ENCODE peak calls at places on chromosomes 7 and 10, in five cellular contexts. T, K, H, J and L are unnamed samples.

GRCh38 chr7:88477957-88478356 is 171.3 kb upstream of the STEAP4 start:
- DNase-seq in T (no peak), K (no peak), H (no peak), J (no peak), L (no peak)

GRCh38 chr7:129089521-129090212 is 34.8 kb upstream of the TNPO3 start:
- DNase-seq in T (no peak), K (no peak), H (no peak), J (peak; percentile 15), L (no peak)

GRCh38 chr10:4108693-4109092 is 323.7 kb upstream of the KLF6 start:
- DNase-seq in T (no peak), K (no peak), H (no peak), J (no peak), L (no peak)

GRCh38 chr7:36599645-36600313 is 124.5 kb downstream of the AOAH start:
- DNase-seq in T (no peak), K (no peak), H (no peak), J (no peak), L (no peak)

GRCh38 chr10:99888623-99889022 is 106.2 kb downstream of the ABCC2 start:
- DNase-seq in T (no peak), K (no peak), H (no peak), J (peak; percentile 71), L (no peak)

GRCh38 chr7:155069992-155070827 is at the start of gene HTR5A:
- DNase-seq in T (peak; percentile 83), K (no peak), H (peak; percentile 43), J (peak; percentile 80), L (peak; percentile 78)

GRCh38 chr10:107971411-107971810 is 806.9 kb upstream of the SORCS1 start:
- DNase-seq in T (no peak), K (no peak), H (no peak), J (peak; percentile 57), L (no peak)

GRCh38 chr7:10436302-10436701 is 537.4 kb upstream of the PHF14 start:
- DNase-seq in T (no peak), K (no peak), H (no peak), J (no peak), L (no peak)

DNA sequence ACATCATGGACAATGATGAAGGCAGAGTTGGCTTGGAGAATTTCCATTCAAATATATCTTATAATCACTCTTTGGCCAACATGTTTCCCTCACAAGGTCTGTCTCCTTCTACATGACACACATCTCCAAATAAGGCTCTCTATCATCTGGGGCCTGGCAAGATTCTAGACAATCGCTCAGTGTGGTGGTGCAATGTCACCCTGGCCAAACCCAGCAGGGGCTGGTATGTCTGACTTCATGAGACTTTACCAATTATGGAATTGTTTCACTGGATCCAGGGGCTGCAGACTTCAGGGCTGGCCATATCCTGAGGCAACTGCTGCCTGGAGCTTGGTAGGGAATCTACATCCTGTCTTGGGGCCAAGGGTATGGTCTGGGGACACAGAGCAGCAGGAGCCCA is 319.0 kb downstream of the PLXNA4 start:
- DNase-seq in T (no peak), K (no peak), H (no peak), J (peak; percentile 33), L (no peak)
- H3K27me3 ChIP-seq in T (no peaks in the 10 kb centered on the region), K (no peaks in the 10 kb centered on the region), H (no peaks in the 10 kb centered on the region), J (no peaks in the 10 kb centered on the region), L (no peaks in the 10 kb centered on the region)

DNA sequence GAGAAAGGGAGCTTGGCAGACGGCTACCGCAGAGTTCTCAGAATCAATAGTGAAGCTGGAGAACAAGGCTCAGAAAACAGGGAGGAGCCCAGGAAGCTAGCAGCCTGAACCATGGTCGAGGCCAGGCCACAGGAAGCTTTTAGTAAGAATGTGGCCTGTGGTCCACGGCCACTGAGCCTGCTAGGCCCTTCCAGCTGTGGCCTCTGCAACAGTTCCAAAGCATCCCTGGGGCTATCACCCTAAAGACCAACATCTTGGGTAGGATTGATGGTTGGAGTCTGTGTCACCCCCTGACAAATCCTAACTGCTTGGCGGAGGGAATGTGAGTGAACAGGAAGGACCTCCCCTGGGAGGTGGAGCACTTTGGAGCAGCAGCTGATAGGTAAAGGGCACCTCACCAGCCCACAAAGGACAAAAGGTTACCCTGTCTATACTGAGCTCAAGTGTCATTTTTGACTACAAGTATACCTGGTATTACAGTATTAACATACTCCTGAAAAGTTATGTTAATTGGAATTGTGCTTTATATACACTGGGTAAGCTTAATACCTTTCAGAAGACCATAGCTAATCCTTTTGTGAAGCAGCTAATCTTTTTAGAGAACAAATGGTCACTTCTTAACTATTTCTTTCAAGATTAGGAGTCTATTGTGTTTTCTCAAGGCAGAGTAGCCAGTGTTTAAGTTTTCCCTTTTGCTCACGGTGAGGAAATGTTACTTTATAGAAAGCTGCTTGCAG is 18.7 kb downstream of the PTPRE start:
- DNase-seq in T (no peak), K (no peak), H (no peak), J (peak; percentile 50), L (no peak)
- H3K27me3 ChIP-seq in T (no peaks in the 10 kb centered on the region), K (no peaks in the 10 kb centered on the region), H (no peaks in the 10 kb centered on the region), J (no peaks in the 10 kb centered on the region), L (no peaks in the 10 kb centered on the region)

DNA sequence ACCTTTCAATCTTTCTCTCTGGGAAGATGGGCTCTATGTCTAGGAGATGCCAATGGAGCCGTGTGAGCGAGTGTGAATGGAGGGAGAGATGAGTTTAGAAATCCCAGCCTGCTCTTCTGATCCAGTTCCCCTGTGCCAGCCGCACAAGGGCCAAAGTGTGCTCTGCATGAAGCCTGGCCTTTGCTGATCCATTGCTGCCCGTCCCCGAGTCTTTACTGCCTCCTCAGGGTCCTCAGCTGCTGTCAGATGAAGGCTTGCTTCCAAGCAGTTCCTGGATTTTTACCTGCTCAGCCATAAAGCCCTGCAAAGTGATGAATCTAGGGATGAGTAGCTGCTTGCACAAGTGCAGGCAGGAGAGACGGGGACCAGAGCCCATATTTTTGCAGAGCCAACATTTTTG is 115.9 kb downstream of the ZMIZ1 start:
- DNase-seq in T (no peak), K (no peak), H (no peak), J (no peak), L (no peak)
- H3K27me3 ChIP-seq in T (no peaks in the 10 kb centered on the region), K (no peaks in the 10 kb centered on the region), H (no peaks in the 10 kb centered on the region), J (no peaks in the 10 kb centered on the region), L (no peaks in the 10 kb centered on the region)

GRCh38 chr7:95601324-95601723 is 5.0 kb upstream of the PDK4 start:
- DNase-seq in T (no peak), K (no peak), H (no peak), J (no peak), L (no peak)
- H3K27me3 ChIP-seq in T (no peaks in the 10 kb centered on the region), K (no peaks in the 10 kb centered on the region), H (no peaks in the 10 kb centered on the region), J (no peaks in the 10 kb centered on the region), L (no peaks in the 10 kb centered on the region)